ENCODE peak calls at places on chromosomes 16 and 17, in nine cellular contexts. One of them, this sample, is unnamed.

GRCh38 chr17:28366605-28367004 is 1.6 kb upstream of the SEBOX start:
- DNase-seq in stomach: no peak
- DNase-seq in HCT116: no peak
- DNase-seq in K562: peak; percentile 38
- DNase-seq in transverse colon: no peak
- DNase-seq in upper lobe of left lung: no peak
- DNase-seq in SK-N-MC: no peak
- DNase-seq in Panc1: no peak
- DNase-seq in suprapubic skin: no peak
- DNase-seq in this sample: no peak

GRCh38 chr16:50273382-50273690 is 7.0 kb downstream of the ADCY7 start:
- DNase-seq in stomach: no peak
- DNase-seq in HCT116: no peak
- DNase-seq in K562: no peak
- DNase-seq in transverse colon: no peak
- DNase-seq in upper lobe of left lung: no peak
- DNase-seq in SK-N-MC: no peak
- DNase-seq in Panc1: no peak
- DNase-seq in suprapubic skin: peak; percentile 52
- DNase-seq in this sample: no peak

GRCh38 chr17:2710804-2711607 is 558 bp downstream of the CLUH start:
- DNase-seq in stomach: no peak
- DNase-seq in HCT116: no peak
- DNase-seq in K562: no peak
- DNase-seq in transverse colon: peak; percentile 41
- DNase-seq in upper lobe of left lung: no peak
- DNase-seq in SK-N-MC: no peak
- DNase-seq in Panc1: no peak
- DNase-seq in suprapubic skin: peak; percentile 69
- DNase-seq in this sample: peak; percentile 71

GRCh38 chr17:34614698-34615097 is 35.3 kb downstream of the TMEM132E start:
- DNase-seq in stomach: no peak
- DNase-seq in HCT116: no peak
- DNase-seq in K562: no peak
- DNase-seq in transverse colon: no peak
- DNase-seq in upper lobe of left lung: no peak
- DNase-seq in SK-N-MC: no peak
- DNase-seq in Panc1: no peak
- DNase-seq in suprapubic skin: no peak
- DNase-seq in this sample: no peak

GRCh38 chr17:76868176-76868668 is at the start of gene MGAT5B:
- DNase-seq in stomach: peak; percentile 85
- DNase-seq in HCT116: peak; percentile 56
- DNase-seq in K562: peak; percentile 94
- DNase-seq in transverse colon: peak; percentile 75
- DNase-seq in upper lobe of left lung: peak; percentile 67
- DNase-seq in SK-N-MC: no peak
- DNase-seq in Panc1: no peak
- DNase-seq in suprapubic skin: peak; percentile 69
- DNase-seq in this sample: peak; percentile 83

GRCh38 chr17:75078097-75079022 is 9.4 kb upstream of the SLC16A5 start:
- DNase-seq in stomach: no peak
- DNase-seq in HCT116: peak; percentile 69
- DNase-seq in K562: no peak
- DNase-seq in transverse colon: peak; percentile 49
- DNase-seq in upper lobe of left lung: peak; percentile 79
- DNase-seq in SK-N-MC: no peak
- DNase-seq in Panc1: no peak
- DNase-seq in suprapubic skin: no peak
- DNase-seq in this sample: no peak

GRCh38 chr17:1762906-1763829 is 1.3 kb downstream of the SERPINF1 start:
- DNase-seq in stomach: no peak
- DNase-seq in HCT116: no peak
- DNase-seq in K562: peak; percentile 59
- DNase-seq in transverse colon: no peak
- DNase-seq in upper lobe of left lung: no peak
- DNase-seq in SK-N-MC: no peak
- DNase-seq in Panc1: no peak
- DNase-seq in suprapubic skin: peak; percentile 86
- DNase-seq in this sample: peak; percentile 87

GRCh38 chr17:63930951-63931575 is 1.1 kb downstream of the CD79B start:
- DNase-seq in stomach: peak; percentile 56
- DNase-seq in HCT116: no peak
- DNase-seq in K562: peak; percentile 60
- DNase-seq in transverse colon: peak; percentile 80
- DNase-seq in upper lobe of left lung: peak; percentile 80
- DNase-seq in SK-N-MC: no peak
- DNase-seq in Panc1: no peak
- DNase-seq in suprapubic skin: peak; percentile 80
- DNase-seq in this sample: peak; percentile 77

GRCh38 chr16:56514845-56515244 is 5.0 kb downstream of the BBS2 start:
- DNase-seq in stomach: no peak
- DNase-seq in HCT116: no peak
- DNase-seq in K562: no peak
- DNase-seq in transverse colon: no peak
- DNase-seq in upper lobe of left lung: no peak
- DNase-seq in SK-N-MC: no peak
- DNase-seq in Panc1: no peak
- DNase-seq in suprapubic skin: no peak
- DNase-seq in this sample: no peak

GRCh38 chr17:68733241-68734176 is 132.3 kb upstream of the FAM20A start:
- DNase-seq in stomach: peak; percentile 30
- DNase-seq in HCT116: no peak
- DNase-seq in K562: no peak
- DNase-seq in transverse colon: no peak
- DNase-seq in upper lobe of left lung: no peak
- DNase-seq in SK-N-MC: peak; percentile 60
- DNase-seq in Panc1: no peak
- DNase-seq in suprapubic skin: no peak
- DNase-seq in this sample: no peak

GRCh38 chr17:73232587-73233373 is 28.9 kb downstream of the CPSF4L start:
- DNase-seq in stomach: peak; percentile 54
- DNase-seq in HCT116: no peak
- DNase-seq in K562: peak; percentile 40
- DNase-seq in transverse colon: peak; percentile 48
- DNase-seq in upper lobe of left lung: peak; percentile 38
- DNase-seq in SK-N-MC: no peak
- DNase-seq in Panc1: no peak
- DNase-seq in suprapubic skin: peak; percentile 77
- DNase-seq in this sample: peak; percentile 70

GRCh38 chr17:33730131-33730530 is 437.0 kb upstream of the ASIC2 start:
- DNase-seq in stomach: no peak
- DNase-seq in HCT116: no peak
- DNase-seq in K562: no peak
- DNase-seq in transverse colon: no peak
- DNase-seq in upper lobe of left lung: no peak
- DNase-seq in SK-N-MC: no peak
- DNase-seq in Panc1: no peak
- DNase-seq in suprapubic skin: no peak
- DNase-seq in this sample: no peak

GRCh38 chr16:27476240-27476639 is 73.5 kb downstream of the GTF3C1 start:
- DNase-seq in stomach: no peak
- DNase-seq in HCT116: no peak
- DNase-seq in K562: no peak
- DNase-seq in transverse colon: no peak
- DNase-seq in upper lobe of left lung: no peak
- DNase-seq in SK-N-MC: no peak
- DNase-seq in Panc1: no peak
- DNase-seq in suprapubic skin: no peak
- DNase-seq in this sample: no peak

GRCh38 chr16:4372578-4373355 is 1.1 kb downstream of the VASN start:
- DNase-seq in stomach: peak; percentile 54
- DNase-seq in HCT116: no peak
- DNase-seq in K562: no peak
- DNase-seq in transverse colon: no peak
- DNase-seq in upper lobe of left lung: peak; percentile 79
- DNase-seq in SK-N-MC: no peak
- DNase-seq in Panc1: no peak
- DNase-seq in suprapubic skin: peak; percentile 75
- DNase-seq in this sample: peak; percentile 87

GRCh38 chr16:8776193-8776592 is 21.2 kb downstream of the TMEM186 start:
- DNase-seq in stomach: no peak
- DNase-seq in HCT116: no peak
- DNase-seq in K562: no peak
- DNase-seq in transverse colon: peak; percentile 23
- DNase-seq in upper lobe of left lung: no peak
- DNase-seq in SK-N-MC: no peak
- DNase-seq in Panc1: no peak
- DNase-seq in suprapubic skin: no peak
- DNase-seq in this sample: no peak

GRCh38 chr17:80426671-80427326 is 11.8 kb downstream of the ENDOV start:
- DNase-seq in stomach: peak; percentile 79
- DNase-seq in HCT116: peak; percentile 29
- DNase-seq in K562: peak; percentile 90
- DNase-seq in transverse colon: peak; percentile 76
- DNase-seq in upper lobe of left lung: peak; percentile 76
- DNase-seq in SK-N-MC: no peak
- DNase-seq in Panc1: peak; percentile 30
- DNase-seq in suprapubic skin: no peak
- DNase-seq in this sample: peak; percentile 79

GRCh38 chr17:17044846-17045561 is 2.7 kb downstream of the MPRIP start:
- DNase-seq in stomach: peak; percentile 26
- DNase-seq in HCT116: no peak
- DNase-seq in K562: no peak
- DNase-seq in transverse colon: no peak
- DNase-seq in upper lobe of left lung: peak; percentile 27
- DNase-seq in SK-N-MC: no peak
- DNase-seq in Panc1: no peak
- DNase-seq in suprapubic skin: peak; percentile 59
- DNase-seq in this sample: peak; percentile 74

GRCh38 chr16:65122974-65123845 is 1.3 kb upstream of the CDH11 start:
- DNase-seq in stomach: peak; percentile 26
- DNase-seq in HCT116: no peak
- DNase-seq in K562: no peak
- DNase-seq in transverse colon: peak; percentile 60
- DNase-seq in upper lobe of left lung: no peak
- DNase-seq in SK-N-MC: no peak
- DNase-seq in Panc1: no peak
- DNase-seq in suprapubic skin: peak; percentile 84
- DNase-seq in this sample: peak; percentile 87

GRCh38 chr16:10410469-10410868 is 24.6 kb downstream of the ATF7IP2 start:
- DNase-seq in stomach: no peak
- DNase-seq in HCT116: no peak
- DNase-seq in K562: no peak
- DNase-seq in transverse colon: no peak
- DNase-seq in upper lobe of left lung: no peak
- DNase-seq in SK-N-MC: no peak
- DNase-seq in Panc1: no peak
- DNase-seq in suprapubic skin: no peak
- DNase-seq in this sample: no peak

GRCh38 chr16:10408824-10409381 is 23.0 kb downstream of the ATF7IP2 start:
- DNase-seq in stomach: no peak
- DNase-seq in HCT116: no peak
- DNase-seq in K562: no peak
- DNase-seq in transverse colon: no peak
- DNase-seq in upper lobe of left lung: no peak
- DNase-seq in SK-N-MC: no peak
- DNase-seq in Panc1: no peak
- DNase-seq in suprapubic skin: no peak
- DNase-seq in this sample: no peak

GRCh38 chr16:10412935-10413601 is 27.2 kb downstream of the ATF7IP2 start:
- DNase-seq in stomach: no peak
- DNase-seq in HCT116: no peak
- DNase-seq in K562: no peak
- DNase-seq in transverse colon: no peak
- DNase-seq in upper lobe of left lung: no peak
- DNase-seq in SK-N-MC: no peak
- DNase-seq in Panc1: no peak
- DNase-seq in suprapubic skin: no peak
- DNase-seq in this sample: no peak
- H3K9me3 ChIP-seq in stomach: peaks cover 29% of the 10 kb centered on the region
- H3K9me3 ChIP-seq in HCT116: peaks cover 6% of the 10 kb centered on the region
- H3K9me3 ChIP-seq in K562: peaks cover 60% of the 10 kb centered on the region
- H3K9me3 ChIP-seq in transverse colon: peaks cover 63% of the 10 kb centered on the region
- H3K9me3 ChIP-seq in upper lobe of left lung: peaks cover 12% of the 10 kb centered on the region
- H3K9me3 ChIP-seq in SK-N-MC: no peaks in the 10 kb centered on the region
- H3K9me3 ChIP-seq in Panc1: peaks cover 44% of the 10 kb centered on the region
- H3K9me3 ChIP-seq in suprapubic skin: peaks cover 42% of the 10 kb centered on the region
- H3K9me3 ChIP-seq in this sample: peaks cover 6% of the 10 kb centered on the region

DNA sequence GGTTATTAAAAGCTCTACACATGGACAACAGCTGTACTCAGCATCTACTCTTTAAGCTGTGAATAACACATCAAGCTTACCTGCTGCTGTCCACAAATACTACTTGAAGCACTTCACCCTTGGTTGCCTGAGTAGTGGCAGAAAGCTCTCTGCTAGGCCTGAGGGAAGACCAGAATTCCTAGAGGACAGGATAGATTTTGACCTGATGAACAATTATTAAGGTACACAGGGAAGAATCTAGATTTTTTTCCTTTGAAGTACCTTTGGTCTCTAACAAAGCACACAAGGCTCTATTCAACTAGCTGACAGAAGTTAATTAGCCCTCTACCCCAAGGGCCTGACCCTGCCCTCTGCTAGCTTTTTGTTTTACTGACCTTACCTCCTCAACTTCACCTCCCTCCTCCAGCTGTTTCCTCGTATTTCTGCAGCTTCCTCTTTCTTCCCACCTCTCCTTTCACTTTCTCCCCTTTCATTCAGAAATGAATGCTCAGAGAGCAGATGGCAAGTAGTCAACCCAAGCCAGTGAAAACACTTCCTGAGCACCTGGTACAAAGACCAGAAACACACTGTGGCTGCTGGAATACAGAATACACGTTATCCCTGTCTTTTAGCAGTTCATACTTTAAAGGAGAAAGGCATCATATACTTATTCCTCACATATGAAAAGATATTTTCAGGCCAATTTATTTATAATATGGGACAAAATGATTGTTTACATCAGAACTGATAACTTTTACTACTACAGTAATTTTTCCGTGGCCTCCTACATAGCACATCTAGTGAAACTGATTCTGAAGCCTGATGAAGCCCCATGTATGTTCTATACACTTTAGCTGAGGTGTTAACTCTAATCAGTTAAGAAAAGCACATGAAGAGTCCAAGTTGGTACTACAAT is 5.7 kb upstream of the VEZF1 start:
- DNase-seq in stomach: no peak
- DNase-seq in HCT116: no peak
- DNase-seq in K562: no peak
- DNase-seq in transverse colon: no peak
- DNase-seq in upper lobe of left lung: peak; percentile 40
- DNase-seq in SK-N-MC: no peak
- DNase-seq in Panc1: no peak
- DNase-seq in suprapubic skin: no peak
- DNase-seq in this sample: no peak
- TF ChIP-seq POLR2AphosphoS5 in stomach: no peak
- TF ChIP-seq POLR2AphosphoS5 in HCT116: peak; percentile 58
- TF ChIP-seq POLR2AphosphoS5 in K562: no peak
- TF ChIP-seq POLR2AphosphoS5 in transverse colon: no peak
- TF ChIP-seq POLR2AphosphoS5 in upper lobe of left lung: no peak
- TF ChIP-seq POLR2AphosphoS5 in SK-N-MC: peak; percentile 55
- TF ChIP-seq POLR2AphosphoS5 in Panc1: peak; percentile 66
- TF ChIP-seq POLR2AphosphoS5 in suprapubic skin: no peak
- TF ChIP-seq POLR2AphosphoS5 in this sample: no peak

GRCh38 chr16:74463888-74464287 is 42.6 kb upstream of the CLEC18B start:
- DNase-seq in stomach: no peak
- DNase-seq in HCT116: no peak
- DNase-seq in K562: no peak
- DNase-seq in transverse colon: no peak
- DNase-seq in upper lobe of left lung: no peak
- DNase-seq in SK-N-MC: no peak
- DNase-seq in Panc1: no peak
- DNase-seq in suprapubic skin: no peak
- DNase-seq in this sample: no peak
- H3K36me3 ChIP-seq in stomach: peaks cover 62% of the 10 kb centered on the region
- H3K36me3 ChIP-seq in HCT116: peaks cover 54% of the 10 kb centered on the region
- H3K36me3 ChIP-seq in K562: peaks cover 69% of the 10 kb centered on the region
- H3K36me3 ChIP-seq in transverse colon: no peaks in the 10 kb centered on the region
- H3K36me3 ChIP-seq in upper lobe of left lung: peaks cover 99% of the 10 kb centered on the region
- H3K36me3 ChIP-seq in SK-N-MC: peaks cover 78% of the 10 kb centered on the region
- H3K36me3 ChIP-seq in Panc1: peaks cover 7% of the 10 kb centered on the region
- H3K36me3 ChIP-seq in suprapubic skin: peaks cover 98% of the 10 kb centered on the region
- H3K36me3 ChIP-seq in this sample: peaks cover 81% of the 10 kb centered on the region

GRCh38 chr16:847151-847550 is 46.6 kb upstream of the GNG13 start:
- DNase-seq in stomach: no peak
- DNase-seq in HCT116: no peak
- DNase-seq in K562: no peak
- DNase-seq in transverse colon: no peak
- DNase-seq in upper lobe of left lung: no peak
- DNase-seq in SK-N-MC: no peak
- DNase-seq in Panc1: no peak
- DNase-seq in suprapubic skin: no peak
- DNase-seq in this sample: peak; percentile 34
- H3K9me3 ChIP-seq in stomach: no peaks in the 10 kb centered on the region
- H3K9me3 ChIP-seq in HCT116: peaks cover 16% of the 10 kb centered on the region
- H3K9me3 ChIP-seq in K562: no peaks in the 10 kb centered on the region
- H3K9me3 ChIP-seq in transverse colon: no peaks in the 10 kb centered on the region
- H3K9me3 ChIP-seq in upper lobe of left lung: no peaks in the 10 kb centered on the region
- H3K9me3 ChIP-seq in SK-N-MC: no peaks in the 10 kb centered on the region
- H3K9me3 ChIP-seq in Panc1: no peaks in the 10 kb centered on the region
- H3K9me3 ChIP-seq in suprapubic skin: no peaks in the 10 kb centered on the region
- H3K9me3 ChIP-seq in this sample: no peaks in the 10 kb centered on the region

This sample was measured in sigmoid colon.